ENCODE peak calls at places on chromosomes 2 and 18, in four cellular contexts. R is NCI-H526 treated with DMSO at 0.1 percent for 48 hours, Z is H7, J is GM12891. I is an unnamed sample.

GRCh38 chr2:220489116-220489515 is 861.7 kb downstream of the SLC4A3 start:
- DNase-seq in R (no peak), Z (no peak), J (no peak), I (no peak)

GRCh38 chr2:11123856-11124759 is 31.2 kb upstream of the SLC66A3 start:
- DNase-seq in R (peak; percentile 60), Z (peak; percentile 93), J (peak; percentile 78), I (peak; percentile 18)

GRCh38 chr2:132274000-132274399 is 112.2 kb upstream of the ANKRD30BL start:
- DNase-seq in R (no peak), Z (no peak), J (no peak), I (no peak)

GRCh38 chr2:81937944-81938343 is 1633.4 kb upstream of the LRRTM1 start:
- DNase-seq in R (no peak), Z (no peak), J (no peak), I (no peak)

GRCh38 chr2:15334650-15335326 is 226.3 kb downstream of the NBAS start:
- DNase-seq in R (peak; percentile 100), Z (no peak), J (no peak), I (no peak)

GRCh38 chr2:207530160-207531023 is 630 bp downstream of the CREB1 start:
- DNase-seq in R (no peak), Z (peak; percentile 78), J (peak; percentile 15), I (peak; percentile 24)

GRCh38 chr2:117523267-117523666 is 291.2 kb upstream of the DDX18 start:
- DNase-seq in R (peak; percentile 59), Z (no peak), J (no peak), I (no peak)

GRCh38 chr18:56233595-56233994 is 404.8 kb downstream of the TXNL1 start:
- DNase-seq in R (no peak), Z (no peak), J (no peak), I (peak; percentile 34)